ENCODE peak calls at places on chromosomes 7 and 10, in eight cellular contexts. C, Z, J, M, V, I, W and Y are unnamed samples. For H3K36me3, the result is how much of the 10 kb centered on the place peaks cover.

GRCh38 chr10:24207781-24208611 is 942 bp upstream of the KIAA1217 start:
- DNase-seq in C (peak), Z (no peak), J (no peak), M (peak), V (peak), I (peak), W (peak), Y (no peak)

GRCh38 chr10:72754275-72755032 is 62.5 kb downstream of the MCU start:
- DNase-seq in C (no peak), Z (no peak), J (no peak), M (no peak), V (no peak), I (no peak), W (no peak), Y (no peak)

GRCh38 chr7:92158660-92159575 is 20.0 kb downstream of the LRRD1 start:
- DNase-seq in C (no peak), Z (no peak), J (no peak), M (no peak), V (no peak), I (no peak), W (no peak), Y (no peak)

GRCh38 chr7:14252458-14252857 is 263.0 kb upstream of the ETV1 start:
- DNase-seq in C (no peak), Z (no peak), J (no peak), M (no peak), V (no peak), I (no peak), W (no peak), Y (no peak)

GRCh38 chr10:521844-522243 is 167.6 kb downstream of the DIP2C start:
- DNase-seq in C (no peak), Z (no peak), J (no peak), M (no peak), V (no peak), I (no peak), W (no peak), Y (peak)

GRCh38 chr7:29611941-29612527 is 48.4 kb downstream of the PRR15 start:
- DNase-seq in C (no peak), Z (no peak), J (no peak), M (no peak), V (no peak), I (no peak), W (no peak), Y (no peak)

GRCh38 chr10:129853236-129853946 is 110.7 kb downstream of the EBF3 start:
- DNase-seq in C (no peak), Z (no peak), J (no peak), M (no peak), V (no peak), I (no peak), W (no peak), Y (no peak)

GRCh38 chr10:13758302-13758701 is 171.5 kb downstream of the PRPF18 start:
- DNase-seq in C (no peak), Z (no peak), J (no peak), M (peak), V (no peak), I (no peak), W (no peak), Y (no peak)

GRCh38 chr10:72334832-72335393 is 19.8 kb downstream of the DNAJB12 start:
- DNase-seq in C (peak), Z (peak), J (peak), M (peak), V (peak), I (peak), W (peak), Y (peak)

GRCh38 chr7:71272509-71273214 is 140.7 kb downstream of the GALNT17 start:
- DNase-seq in C (no peak), Z (no peak), J (no peak), M (no peak), V (no peak), I (no peak), W (no peak), Y (no peak)

GRCh38 chr7:27046854-27047549 is 48.8 kb downstream of the HOXA1 start:
- DNase-seq in C (no peak), Z (no peak), J (no peak), M (peak), V (no peak), I (no peak), W (no peak), Y (no peak)

GRCh38 chr7:18117482-18117881 is 89.8 kb upstream of the PRPS1L1 start:
- DNase-seq in C (no peak), Z (no peak), J (no peak), M (no peak), V (no peak), I (no peak), W (no peak), Y (no peak)

GRCh38 chr10:80390740-80391139 is 17.6 kb upstream of the PRXL2A start:
- DNase-seq in C (no peak), Z (no peak), J (no peak), M (no peak), V (no peak), I (no peak), W (no peak), Y (no peak)

GRCh38 chr7:33958126-33958525 is 52.8 kb downstream of the BMPER start:
- DNase-seq in C (no peak), Z (no peak), J (no peak), M (no peak), V (no peak), I (no peak), W (no peak), Y (no peak)

GRCh38 chr7:24477807-24478655 is 95.2 kb upstream of the PALS2 start:
- DNase-seq in C (no peak), Z (no peak), J (no peak), M (peak), V (peak), I (no peak), W (no peak), Y (peak)

GRCh38 chr10:92240289-92241157 is 50.4 kb downstream of the CPEB3 start:
- DNase-seq in C (peak), Z (peak), J (peak), M (peak), V (peak), I (peak), W (peak), Y (no peak)

GRCh38 chr10:48444266-48444665 is 137.8 kb downstream of the MAPK8 start:
- DNase-seq in C (no peak), Z (no peak), J (no peak), M (no peak), V (no peak), I (no peak), W (no peak), Y (no peak)

GRCh38 chr10:133100706-133101463 is 13.2 kb downstream of the ADGRA1 start:
- DNase-seq in C (no peak), Z (no peak), J (no peak), M (peak), V (no peak), I (no peak), W (no peak), Y (peak)

GRCh38 chr10:71475243-71475871 is 78.6 kb downstream of the CDH23 start:
- DNase-seq in C (no peak), Z (no peak), J (no peak), M (peak), V (no peak), I (no peak), W (peak), Y (no peak)

GRCh38 chr10:38027992-38028391 is 17.5 kb downstream of the ZNF33A start:
- DNase-seq in C (no peak), Z (no peak), J (no peak), M (no peak), V (no peak), I (no peak), W (no peak), Y (no peak)

GRCh38 chr10:79944428-79945395 is 4.2 kb downstream of the SFTPD start:
- DNase-seq in C (no peak), Z (peak), J (no peak), M (no peak), V (no peak), I (no peak), W (no peak), Y (no peak)

GRCh38 chr7:106462365-106462859 is 177.6 kb upstream of the NAMPT start:
- DNase-seq in C (no peak), Z (no peak), J (no peak), M (peak), V (no peak), I (no peak), W (no peak), Y (no peak)

GRCh38 chr7:82056282-82056681 is 286.4 kb upstream of the HGF start:
- DNase-seq in C (no peak), Z (no peak), J (no peak), M (no peak), V (no peak), I (no peak), W (no peak), Y (no peak)

GRCh38 chr7:141145630-141145982 is 71.7 kb downstream of the TMEM178B start:
- DNase-seq in C (no peak), Z (no peak), J (no peak), M (no peak), V (no peak), I (no peak), W (no peak), Y (no peak)

GRCh38 chr7:131011976-131012375 is 278.0 kb upstream of the KLF14 start:
- DNase-seq in C (no peak), Z (no peak), J (no peak), M (peak), V (peak), I (no peak), W (no peak), Y (no peak)

GRCh38 chr7:98137134-98137825 is 30.6 kb downstream of the LMTK2 start:
- DNase-seq in C (no peak), Z (no peak), J (no peak), M (no peak), V (no peak), I (no peak), W (no peak), Y (no peak)

GRCh38 chr10:127547997-127548396 is 1.1 kb upstream of the NPS start:
- DNase-seq in C (no peak), Z (no peak), J (no peak), M (no peak), V (no peak), I (no peak), W (no peak), Y (no peak)

GRCh38 chr7:85275204-85275603 is 88.3 kb upstream of the SEMA3D start:
- DNase-seq in C (no peak), Z (no peak), J (no peak), M (no peak), V (no peak), I (no peak), W (no peak), Y (no peak)

GRCh38 chr10:46524471-46525176 is 31.8 kb downstream of the GPRIN2 start:
- DNase-seq in C (peak), Z (no peak), J (peak), M (peak), V (no peak), I (no peak), W (no peak), Y (peak)

GRCh38 chr7:77866791-77867190 is 68.2 kb downstream of the PHTF2 start:
- DNase-seq in C (no peak), Z (no peak), J (no peak), M (no peak), V (no peak), I (no peak), W (no peak), Y (no peak)

GRCh38 chr10:124592736-124593430 is 131.3 kb downstream of the LHPP start:
- DNase-seq in C (no peak), Z (no peak), J (no peak), M (no peak), V (no peak), I (no peak), W (no peak), Y (no peak)

GRCh38 chr7:2079332-2080068 is 153.2 kb downstream of the MAD1L1 start:
- DNase-seq in C (peak), Z (no peak), J (no peak), M (no peak), V (no peak), I (no peak), W (no peak), Y (no peak)

GRCh38 chr10:75137533-75138438 is 26.3 kb downstream of the SAMD8 start:
- DNase-seq in C (no peak), Z (no peak), J (no peak), M (no peak), V (no peak), I (no peak), W (no peak), Y (no peak)

GRCh38 chr7:5615190-5616070 is 166.0 kb downstream of the RNF216 start:
- DNase-seq in C (no peak), Z (no peak), J (no peak), M (peak), V (no peak), I (no peak), W (no peak), Y (peak)

GRCh38 chr7:47454066-47454950 is 127.6 kb downstream of the TNS3 start:
- DNase-seq in C (no peak), Z (no peak), J (no peak), M (no peak), V (no peak), I (no peak), W (no peak), Y (no peak)

DNA sequence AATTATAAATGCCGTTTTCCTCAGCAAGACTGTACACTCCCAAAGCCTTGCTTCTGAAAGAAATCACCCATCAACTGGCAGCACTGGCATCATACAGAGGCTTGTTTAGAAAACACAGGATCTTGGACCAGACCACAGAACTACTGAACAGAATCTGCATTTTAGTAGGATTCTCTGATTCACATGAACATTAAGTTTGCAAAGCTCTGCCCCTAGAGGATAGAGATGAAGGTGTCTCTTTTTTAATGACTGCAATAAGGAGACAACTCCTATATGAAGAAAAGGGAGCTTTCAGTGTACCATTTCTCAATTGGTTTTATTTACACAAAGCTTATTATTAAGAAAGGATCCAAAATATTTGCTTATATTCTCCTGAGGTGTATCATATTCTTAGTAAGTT is 172.7 kb downstream of the AGMO start:
- DNase-seq in C (no peak), Z (no peak), J (no peak), M (no peak), V (no peak), I (no peak), W (no peak), Y (no peak)
- TF ChIP-seq CTCF in C (no peak), Z (no peak), J (no peak), M (no peak), V (no peak), I (no peak), W (no peak), Y (no peak)

GRCh38 chr7:94412762-94413322 is 18.1 kb downstream of the COL1A2 start:
- DNase-seq in C (no peak), Z (no peak), J (no peak), M (no peak), V (no peak), I (no peak), W (no peak), Y (no peak)

GRCh38 chr7:94405506-94405905 is 10.8 kb downstream of the COL1A2 start:
- DNase-seq in C (no peak), Z (no peak), J (no peak), M (no peak), V (no peak), I (no peak), W (no peak), Y (no peak)

GRCh38 chr7:94410471-94411466 is 16.1 kb downstream of the COL1A2 start:
- DNase-seq in C (no peak), Z (no peak), J (no peak), M (no peak), V (no peak), I (no peak), W (no peak), Y (no peak)

GRCh38 chr7:94414481-94414880 is 19.8 kb downstream of the COL1A2 start:
- DNase-seq in C (no peak), Z (no peak), J (no peak), M (no peak), V (no peak), I (no peak), W (no peak), Y (no peak)

DNA sequence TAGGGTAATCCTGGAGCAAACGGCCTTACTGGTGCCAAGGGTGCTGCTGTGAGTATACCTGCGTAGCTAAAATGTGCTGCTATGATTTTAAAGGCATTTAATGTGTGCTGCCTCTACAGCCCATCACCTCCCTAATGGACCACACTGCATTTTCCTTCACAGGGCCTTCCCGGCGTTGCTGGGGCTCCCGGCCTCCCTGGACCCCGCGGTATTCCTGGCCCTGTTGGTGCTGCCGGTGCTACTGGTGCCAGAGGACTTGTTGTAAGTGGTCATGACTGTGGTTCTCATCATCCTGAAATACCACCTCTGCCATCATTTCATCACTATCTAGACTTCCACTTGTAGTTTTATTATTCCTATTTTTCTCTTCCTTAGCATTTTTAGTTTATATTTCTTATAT is 14.9 kb downstream of the COL1A2 start:
- DNase-seq in C (no peak), Z (no peak), J (no peak), M (no peak), V (no peak), I (no peak), W (no peak), Y (no peak)
- H3K36me3 ChIP-seq in C (under half), Z (under half), J (half or more), M (under half), V (under half), I (under half), W (half or more), Y (under half)

DNA sequence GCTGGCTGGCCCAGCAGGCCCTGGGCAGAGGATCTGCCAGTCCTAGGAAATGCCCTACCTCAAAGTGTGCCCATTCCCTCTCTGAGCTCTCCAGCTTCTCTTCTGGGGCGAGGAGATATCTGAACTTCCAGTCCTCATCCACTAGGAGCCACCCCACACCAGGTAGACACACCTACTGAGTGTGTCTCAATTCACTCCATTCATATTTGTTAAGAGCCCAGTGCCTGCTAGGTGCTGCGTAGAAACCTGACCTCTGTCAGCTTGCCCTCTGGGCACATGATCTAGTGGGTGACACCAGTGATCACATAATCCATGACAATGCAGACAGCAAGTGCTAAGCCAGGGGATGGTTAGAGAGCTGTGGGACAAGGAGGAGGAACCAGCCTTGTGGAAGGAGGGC is 81.5 kb downstream of the COL13A1 start:
- DNase-seq in C (peak), Z (no peak), J (no peak), M (peak), V (no peak), I (no peak), W (no peak), Y (no peak)
- TF ChIP-seq CTCF in C (peak), Z (no peak), J (no peak), M (peak), V (no peak), I (no peak), W (no peak), Y (no peak)

GRCh38 chr7:151131622-151132293 is 35.7 kb downstream of the GBX1 start:
- DNase-seq in C (no peak), Z (no peak), J (peak), M (no peak), V (peak), I (no peak), W (no peak), Y (no peak)

GRCh38 chr7:151129141-151129835 is 38.2 kb downstream of the GBX1 start:
- DNase-seq in C (no peak), Z (no peak), J (no peak), M (no peak), V (no peak), I (no peak), W (no peak), Y (no peak)

GRCh38 chr7:151129882-151130591 is 37.5 kb downstream of the GBX1 start:
- DNase-seq in C (no peak), Z (no peak), J (no peak), M (no peak), V (no peak), I (no peak), W (no peak), Y (no peak)

GRCh38 chr7:151131284-151131621 is 36.2 kb downstream of the GBX1 start:
- DNase-seq in C (no peak), Z (no peak), J (no peak), M (no peak), V (no peak), I (no peak), W (no peak), Y (no peak)

DNA sequence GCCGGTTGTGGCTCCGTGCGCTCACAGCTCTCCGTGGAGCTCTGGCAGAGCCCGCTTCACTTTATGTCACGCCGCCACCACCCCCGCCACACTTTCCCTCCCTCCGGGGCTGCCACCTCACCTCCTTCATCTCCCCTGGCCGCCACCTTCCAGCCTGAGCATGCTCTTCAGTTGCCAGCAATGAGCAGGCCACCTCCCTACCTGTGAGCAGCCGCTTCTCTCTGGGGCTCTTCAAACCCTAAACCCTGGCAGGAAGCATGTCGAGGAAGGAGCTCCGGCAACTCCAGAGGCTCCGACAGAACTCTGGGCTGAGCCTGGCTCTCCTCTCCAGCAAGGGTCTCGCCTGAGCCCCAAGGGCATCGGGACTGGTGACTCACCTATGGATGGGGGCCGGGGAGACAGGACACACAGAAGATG is 36.7 kb downstream of the GBX1 start:
- DNase-seq in C (no peak), Z (no peak), J (peak), M (no peak), V (peak), I (no peak), W (no peak), Y (no peak)
- H3K36me3 ChIP-seq in C (under half), Z (under half), J (half or more), M (under half), V (under half), I (under half), W (half or more), Y (under half)

GRCh38 chr10:125734823-125735222 is 15.3 kb downstream of the EDRF1 start:
- DNase-seq in C (no peak), Z (no peak), J (no peak), M (no peak), V (no peak), I (no peak), W (no peak), Y (no peak)
- TF ChIP-seq CTCF in C (no peak), Z (peak), J (no peak), M (peak), V (no peak), I (no peak), W (no peak), Y (no peak)

GRCh38 chr7:54749200-54749599 is 9.8 kb downstream of the SEC61G start:
- DNase-seq in C (no peak), Z (no peak), J (no peak), M (no peak), V (no peak), I (no peak), W (no peak), Y (no peak)
- H3K36me3 ChIP-seq in C (under half), Z (under half), J (half or more), M (half or more), V (under half), I (under half), W (half or more), Y (half or more)

DNA sequence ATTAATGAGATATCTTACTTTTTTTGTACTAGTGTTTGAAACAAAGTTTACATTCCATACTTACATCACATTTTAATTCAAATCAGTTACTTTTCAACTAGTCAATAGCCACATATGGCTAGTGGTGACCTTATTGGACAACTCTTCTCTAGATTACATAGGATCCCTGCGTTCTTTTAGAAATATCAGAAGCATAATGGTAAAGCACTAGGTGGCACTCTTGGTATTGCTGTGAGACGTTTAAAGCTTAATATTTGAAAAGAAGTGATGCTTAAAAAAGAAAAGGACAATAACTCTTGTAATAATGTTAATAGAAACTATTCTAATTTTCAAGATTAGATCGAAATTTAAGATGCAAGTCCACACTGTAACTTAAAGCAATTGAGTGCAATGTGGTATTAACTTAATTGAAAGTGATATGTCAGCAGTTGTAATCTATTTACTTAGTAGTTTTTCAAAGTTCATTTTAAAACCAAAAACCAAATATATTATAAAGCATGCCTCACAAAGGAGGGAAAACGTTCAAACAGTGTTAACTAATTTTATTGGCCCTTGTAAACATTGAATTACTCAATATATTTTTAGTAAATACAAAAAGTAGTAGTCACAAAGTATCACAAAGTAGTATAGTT is 339.1 kb downstream of the ATRNL1 start:
- DNase-seq in C (no peak), Z (no peak), J (no peak), M (no peak), V (no peak), I (no peak), W (no peak), Y (no peak)
- TF ChIP-seq CTCF in C (no peak), Z (no peak), J (no peak), M (peak), V (no peak), I (no peak), W (no peak), Y (peak)